ENCODE peak calls at places on chromosome 21, in five cellular contexts. M, B, O, D and G are unnamed samples.

GRCh38 chr21:32392299-32392879 is 423 bp downstream of the URB1 start:
- DNase-seq in B (no peak), D (no peak), M (no peak), O (no peak), G (peak)

GRCh38 chr21:44919111-44919912 is 1.4 kb downstream of the ITGB2 start:
- DNase-seq in D (no peak), O (no peak), B (no peak), M (no peak), G (no peak)

GRCh38 chr21:18204931-18205330 is 39.7 kb upstream of the CHODL start:
- DNase-seq in O (no peak), M (no peak), D (no peak), B (no peak), G (peak)

GRCh38 chr21:42581676-42582371 is 68.2 kb downstream of the SLC37A1 start:
- DNase-seq in B (no peak), M (no peak), O (no peak), D (no peak), G (no peak)

GRCh38 chr21:37582613-37583012 is 216.0 kb downstream of the DYRK1A start:
- DNase-seq in O (peak), B (no peak), D (peak), M (peak), G (peak)

GRCh38 chr21:37074195-37074510 is 1.1 kb downstream of the TTC3 start:
- DNase-seq in O (no peak), D (no peak), M (no peak), B (peak), G (no peak)

GRCh38 chr21:45554477-45555175 is 12.4 kb upstream of the SLC19A1 start:
- DNase-seq in D (peak), O (peak), M (peak), B (peak), G (peak)

GRCh38 chr21:45236481-45236880 is 51.2 kb downstream of the POFUT2 start:
- DNase-seq in M (no peak), D (no peak), O (no peak), B (no peak), G (no peak)

GRCh38 chr21:33908760-33909159 is 6.8 kb downstream of the ATP5PO start:
- DNase-seq in B (no peak), D (no peak), O (no peak), M (no peak), G (no peak)

GRCh38 chr21:45069085-45069484 is 5.3 kb upstream of the ADARB1 start:
- DNase-seq in B (no peak), O (no peak), D (no peak), M (no peak), G (no peak)

GRCh38 chr21:33985117-33986050 is 69.8 kb upstream of the ATP5PO start:
- DNase-seq in O (no peak), B (no peak), D (no peak), M (no peak), G (no peak)

GRCh38 chr21:21921410-21922232 is 923.4 kb downstream of the NCAM2 start:
- DNase-seq in B (no peak), O (peak), D (no peak), M (peak), G (no peak)

GRCh38 chr21:39660191-39660590 is 47.5 kb downstream of the B3GALT5 start:
- DNase-seq in O (peak), B (peak), D (no peak), M (no peak), G (peak)

GRCh38 chr21:15272171-15272570 is 207.4 kb upstream of the NRIP1 start:
- DNase-seq in M (no peak), B (no peak), D (no peak), O (no peak), G (no peak)